ENCODE peak calls at places on chromosomes 12 and 14, in ten cellular contexts. One of them, this sample, is unnamed.

GRCh38 chr14:103657466-103657865 is 28.5 kb downstream of the KLC1 start:
- DNase-seq in type B pancreatic cell: no peak
- DNase-seq in activated CD4-positive, alpha-beta T cell treated with anti-CD3 and anti-CD28 coated beads, Interleukin-2, amount 10 ng/mL, durations not matched to agents 7 days and 5 days: no peak
- DNase-seq in ACHN: no peak
- DNase-seq in Ammon's horn: peak
- DNase-seq in kidney glomerular epithelial cell: no peak
- DNase-seq in activated CD4-positive, alpha-beta memory T cell treated with anti-CD3 and anti-CD28 coated beads for 36 hours: no peak
- DNase-seq in stimulated activated CD4-positive, alpha-beta T cell treated with anti-CD3 and anti-CD28 coated beads, Interleukin-1b, Interleukin-23, amount 100 ng/mL, for 4 hours: no peak
- DNase-seq in A673: no peak
- DNase-seq in occipital lobe: no peak
- DNase-seq in this sample: peak

GRCh38 chr12:76455582-76456345 is 103.8 kb downstream of the OSBPL8 start:
- DNase-seq in type B pancreatic cell: no peak
- DNase-seq in activated CD4-positive, alpha-beta T cell treated with anti-CD3 and anti-CD28 coated beads, Interleukin-2, amount 10 ng/mL, durations not matched to agents 7 days and 5 days: peak
- DNase-seq in ACHN: peak
- DNase-seq in Ammon's horn: peak
- DNase-seq in kidney glomerular epithelial cell: peak
- DNase-seq in activated CD4-positive, alpha-beta memory T cell treated with anti-CD3 and anti-CD28 coated beads for 36 hours: peak
- DNase-seq in stimulated activated CD4-positive, alpha-beta T cell treated with anti-CD3 and anti-CD28 coated beads, Interleukin-1b, Interleukin-23, amount 100 ng/mL, for 4 hours: peak
- DNase-seq in A673: peak
- DNase-seq in occipital lobe: no peak
- DNase-seq in this sample: peak

GRCh38 chr12:8773456-8773855 is 49.0 kb upstream of the A2ML1 start:
- DNase-seq in type B pancreatic cell: no peak
- DNase-seq in activated CD4-positive, alpha-beta T cell treated with anti-CD3 and anti-CD28 coated beads, Interleukin-2, amount 10 ng/mL, durations not matched to agents 7 days and 5 days: no peak
- DNase-seq in ACHN: no peak
- DNase-seq in Ammon's horn: no peak
- DNase-seq in kidney glomerular epithelial cell: no peak
- DNase-seq in activated CD4-positive, alpha-beta memory T cell treated with anti-CD3 and anti-CD28 coated beads for 36 hours: no peak
- DNase-seq in stimulated activated CD4-positive, alpha-beta T cell treated with anti-CD3 and anti-CD28 coated beads, Interleukin-1b, Interleukin-23, amount 100 ng/mL, for 4 hours: no peak
- DNase-seq in A673: no peak
- DNase-seq in occipital lobe: no peak
- DNase-seq in this sample: no peak

GRCh38 chr14:66388516-66388915 is 97.7 kb upstream of the CCDC196 start:
- DNase-seq in type B pancreatic cell: no peak
- DNase-seq in activated CD4-positive, alpha-beta T cell treated with anti-CD3 and anti-CD28 coated beads, Interleukin-2, amount 10 ng/mL, durations not matched to agents 7 days and 5 days: no peak
- DNase-seq in ACHN: no peak
- DNase-seq in Ammon's horn: no peak
- DNase-seq in kidney glomerular epithelial cell: no peak
- DNase-seq in activated CD4-positive, alpha-beta memory T cell treated with anti-CD3 and anti-CD28 coated beads for 36 hours: no peak
- DNase-seq in stimulated activated CD4-positive, alpha-beta T cell treated with anti-CD3 and anti-CD28 coated beads, Interleukin-1b, Interleukin-23, amount 100 ng/mL, for 4 hours: no peak
- DNase-seq in A673: no peak
- DNase-seq in occipital lobe: no peak
- DNase-seq in this sample: no peak

GRCh38 chr14:56274556-56274955 is 156.3 kb downstream of the PELI2 start:
- DNase-seq in type B pancreatic cell: no peak
- DNase-seq in activated CD4-positive, alpha-beta T cell treated with anti-CD3 and anti-CD28 coated beads, Interleukin-2, amount 10 ng/mL, durations not matched to agents 7 days and 5 days: no peak
- DNase-seq in ACHN: no peak
- DNase-seq in Ammon's horn: no peak
- DNase-seq in kidney glomerular epithelial cell: no peak
- DNase-seq in activated CD4-positive, alpha-beta memory T cell treated with anti-CD3 and anti-CD28 coated beads for 36 hours: no peak
- DNase-seq in stimulated activated CD4-positive, alpha-beta T cell treated with anti-CD3 and anti-CD28 coated beads, Interleukin-1b, Interleukin-23, amount 100 ng/mL, for 4 hours: no peak
- DNase-seq in A673: no peak
- DNase-seq in occipital lobe: no peak
- DNase-seq in this sample: no peak

GRCh38 chr12:130705174-130705880 is 10.8 kb downstream of the RIMBP2 start:
- DNase-seq in type B pancreatic cell: peak
- DNase-seq in activated CD4-positive, alpha-beta T cell treated with anti-CD3 and anti-CD28 coated beads, Interleukin-2, amount 10 ng/mL, durations not matched to agents 7 days and 5 days: no peak
- DNase-seq in ACHN: no peak
- DNase-seq in Ammon's horn: no peak
- DNase-seq in kidney glomerular epithelial cell: no peak
- DNase-seq in activated CD4-positive, alpha-beta memory T cell treated with anti-CD3 and anti-CD28 coated beads for 36 hours: no peak
- DNase-seq in stimulated activated CD4-positive, alpha-beta T cell treated with anti-CD3 and anti-CD28 coated beads, Interleukin-1b, Interleukin-23, amount 100 ng/mL, for 4 hours: no peak
- DNase-seq in A673: no peak
- DNase-seq in occipital lobe: peak
- DNase-seq in this sample: no peak

GRCh38 chr12:78220811-78221210 is 390.1 kb downstream of the NAV3 start:
- DNase-seq in type B pancreatic cell: no peak
- DNase-seq in activated CD4-positive, alpha-beta T cell treated with anti-CD3 and anti-CD28 coated beads, Interleukin-2, amount 10 ng/mL, durations not matched to agents 7 days and 5 days: no peak
- DNase-seq in ACHN: no peak
- DNase-seq in Ammon's horn: peak
- DNase-seq in kidney glomerular epithelial cell: no peak
- DNase-seq in activated CD4-positive, alpha-beta memory T cell treated with anti-CD3 and anti-CD28 coated beads for 36 hours: no peak
- DNase-seq in stimulated activated CD4-positive, alpha-beta T cell treated with anti-CD3 and anti-CD28 coated beads, Interleukin-1b, Interleukin-23, amount 100 ng/mL, for 4 hours: no peak
- DNase-seq in A673: no peak
- DNase-seq in occipital lobe: no peak
- DNase-seq in this sample: peak

GRCh38 chr14:70416322-70416716 is 571 bp downstream of the SYNJ2BP start:
- DNase-seq in type B pancreatic cell: no peak
- DNase-seq in activated CD4-positive, alpha-beta T cell treated with anti-CD3 and anti-CD28 coated beads, Interleukin-2, amount 10 ng/mL, durations not matched to agents 7 days and 5 days: no peak
- DNase-seq in ACHN: peak
- DNase-seq in Ammon's horn: no peak
- DNase-seq in kidney glomerular epithelial cell: no peak
- DNase-seq in activated CD4-positive, alpha-beta memory T cell treated with anti-CD3 and anti-CD28 coated beads for 36 hours: no peak
- DNase-seq in stimulated activated CD4-positive, alpha-beta T cell treated with anti-CD3 and anti-CD28 coated beads, Interleukin-1b, Interleukin-23, amount 100 ng/mL, for 4 hours: no peak
- DNase-seq in A673: peak
- DNase-seq in occipital lobe: no peak
- DNase-seq in this sample: no peak

GRCh38 chr12:66169221-66170170 is at the start of gene TMBIM4:
- DNase-seq in type B pancreatic cell: peak
- DNase-seq in activated CD4-positive, alpha-beta T cell treated with anti-CD3 and anti-CD28 coated beads, Interleukin-2, amount 10 ng/mL, durations not matched to agents 7 days and 5 days: peak
- DNase-seq in ACHN: peak
- DNase-seq in Ammon's horn: peak
- DNase-seq in kidney glomerular epithelial cell: peak
- DNase-seq in activated CD4-positive, alpha-beta memory T cell treated with anti-CD3 and anti-CD28 coated beads for 36 hours: peak
- DNase-seq in stimulated activated CD4-positive, alpha-beta T cell treated with anti-CD3 and anti-CD28 coated beads, Interleukin-1b, Interleukin-23, amount 100 ng/mL, for 4 hours: peak
- DNase-seq in A673: peak
- DNase-seq in occipital lobe: peak
- DNase-seq in this sample: peak

GRCh38 chr12:108270841-108271126 is 68.3 kb downstream of the CMKLR1 start:
- DNase-seq in type B pancreatic cell: no peak
- DNase-seq in activated CD4-positive, alpha-beta T cell treated with anti-CD3 and anti-CD28 coated beads, Interleukin-2, amount 10 ng/mL, durations not matched to agents 7 days and 5 days: no peak
- DNase-seq in ACHN: no peak
- DNase-seq in Ammon's horn: no peak
- DNase-seq in kidney glomerular epithelial cell: no peak
- DNase-seq in activated CD4-positive, alpha-beta memory T cell treated with anti-CD3 and anti-CD28 coated beads for 36 hours: no peak
- DNase-seq in stimulated activated CD4-positive, alpha-beta T cell treated with anti-CD3 and anti-CD28 coated beads, Interleukin-1b, Interleukin-23, amount 100 ng/mL, for 4 hours: no peak
- DNase-seq in A673: no peak
- DNase-seq in occipital lobe: no peak
- DNase-seq in this sample: no peak

GRCh38 chr14:50530794-50531193 is 1.6 kb downstream of the MAP4K5 start:
- DNase-seq in type B pancreatic cell: no peak
- DNase-seq in activated CD4-positive, alpha-beta T cell treated with anti-CD3 and anti-CD28 coated beads, Interleukin-2, amount 10 ng/mL, durations not matched to agents 7 days and 5 days: no peak
- DNase-seq in ACHN: no peak
- DNase-seq in Ammon's horn: no peak
- DNase-seq in kidney glomerular epithelial cell: no peak
- DNase-seq in activated CD4-positive, alpha-beta memory T cell treated with anti-CD3 and anti-CD28 coated beads for 36 hours: no peak
- DNase-seq in stimulated activated CD4-positive, alpha-beta T cell treated with anti-CD3 and anti-CD28 coated beads, Interleukin-1b, Interleukin-23, amount 100 ng/mL, for 4 hours: no peak
- DNase-seq in A673: no peak
- DNase-seq in occipital lobe: no peak
- DNase-seq in this sample: no peak

GRCh38 chr12:77510985-77511384 is 319.7 kb upstream of the NAV3 start:
- DNase-seq in type B pancreatic cell: no peak
- DNase-seq in activated CD4-positive, alpha-beta T cell treated with anti-CD3 and anti-CD28 coated beads, Interleukin-2, amount 10 ng/mL, durations not matched to agents 7 days and 5 days: no peak
- DNase-seq in ACHN: no peak
- DNase-seq in Ammon's horn: no peak
- DNase-seq in kidney glomerular epithelial cell: no peak
- DNase-seq in activated CD4-positive, alpha-beta memory T cell treated with anti-CD3 and anti-CD28 coated beads for 36 hours: no peak
- DNase-seq in stimulated activated CD4-positive, alpha-beta T cell treated with anti-CD3 and anti-CD28 coated beads, Interleukin-1b, Interleukin-23, amount 100 ng/mL, for 4 hours: no peak
- DNase-seq in A673: no peak
- DNase-seq in occipital lobe: no peak
- DNase-seq in this sample: no peak

GRCh38 chr12:10967409-10967808 is 19.3 kb downstream of the TAS2R50 start:
- DNase-seq in type B pancreatic cell: no peak
- DNase-seq in activated CD4-positive, alpha-beta T cell treated with anti-CD3 and anti-CD28 coated beads, Interleukin-2, amount 10 ng/mL, durations not matched to agents 7 days and 5 days: no peak
- DNase-seq in ACHN: no peak
- DNase-seq in Ammon's horn: no peak
- DNase-seq in kidney glomerular epithelial cell: peak
- DNase-seq in activated CD4-positive, alpha-beta memory T cell treated with anti-CD3 and anti-CD28 coated beads for 36 hours: no peak
- DNase-seq in stimulated activated CD4-positive, alpha-beta T cell treated with anti-CD3 and anti-CD28 coated beads, Interleukin-1b, Interleukin-23, amount 100 ng/mL, for 4 hours: no peak
- DNase-seq in A673: peak
- DNase-seq in occipital lobe: no peak
- DNase-seq in this sample: no peak

GRCh38 chr14:36938678-36939077 is 233.7 kb downstream of the SLC25A21 start:
- DNase-seq in type B pancreatic cell: no peak
- DNase-seq in activated CD4-positive, alpha-beta T cell treated with anti-CD3 and anti-CD28 coated beads, Interleukin-2, amount 10 ng/mL, durations not matched to agents 7 days and 5 days: no peak
- DNase-seq in ACHN: no peak
- DNase-seq in Ammon's horn: no peak
- DNase-seq in kidney glomerular epithelial cell: no peak
- DNase-seq in activated CD4-positive, alpha-beta memory T cell treated with anti-CD3 and anti-CD28 coated beads for 36 hours: no peak
- DNase-seq in stimulated activated CD4-positive, alpha-beta T cell treated with anti-CD3 and anti-CD28 coated beads, Interleukin-1b, Interleukin-23, amount 100 ng/mL, for 4 hours: no peak
- DNase-seq in A673: no peak
- DNase-seq in occipital lobe: no peak
- DNase-seq in this sample: no peak

GRCh38 chr14:104559769-104560585 is 19.6 kb upstream of the C14orf180 start:
- DNase-seq in type B pancreatic cell: no peak
- DNase-seq in activated CD4-positive, alpha-beta T cell treated with anti-CD3 and anti-CD28 coated beads, Interleukin-2, amount 10 ng/mL, durations not matched to agents 7 days and 5 days: no peak
- DNase-seq in ACHN: no peak
- DNase-seq in Ammon's horn: no peak
- DNase-seq in kidney glomerular epithelial cell: peak
- DNase-seq in activated CD4-positive, alpha-beta memory T cell treated with anti-CD3 and anti-CD28 coated beads for 36 hours: no peak
- DNase-seq in stimulated activated CD4-positive, alpha-beta T cell treated with anti-CD3 and anti-CD28 coated beads, Interleukin-1b, Interleukin-23, amount 100 ng/mL, for 4 hours: no peak
- DNase-seq in A673: no peak
- DNase-seq in occipital lobe: no peak
- DNase-seq in this sample: no peak

GRCh38 chr12:94205738-94206310 is 57.4 kb downstream of the PLXNC1 start:
- DNase-seq in type B pancreatic cell: no peak
- DNase-seq in activated CD4-positive, alpha-beta T cell treated with anti-CD3 and anti-CD28 coated beads, Interleukin-2, amount 10 ng/mL, durations not matched to agents 7 days and 5 days: peak
- DNase-seq in ACHN: no peak
- DNase-seq in Ammon's horn: no peak
- DNase-seq in kidney glomerular epithelial cell: no peak
- DNase-seq in activated CD4-positive, alpha-beta memory T cell treated with anti-CD3 and anti-CD28 coated beads for 36 hours: no peak
- DNase-seq in stimulated activated CD4-positive, alpha-beta T cell treated with anti-CD3 and anti-CD28 coated beads, Interleukin-1b, Interleukin-23, amount 100 ng/mL, for 4 hours: no peak
- DNase-seq in A673: no peak
- DNase-seq in occipital lobe: no peak
- DNase-seq in this sample: no peak

GRCh38 chr12:11731455-11731854 is 82.0 kb downstream of the ETV6 start:
- DNase-seq in type B pancreatic cell: no peak
- DNase-seq in activated CD4-positive, alpha-beta T cell treated with anti-CD3 and anti-CD28 coated beads, Interleukin-2, amount 10 ng/mL, durations not matched to agents 7 days and 5 days: no peak
- DNase-seq in ACHN: peak
- DNase-seq in Ammon's horn: no peak
- DNase-seq in kidney glomerular epithelial cell: peak
- DNase-seq in activated CD4-positive, alpha-beta memory T cell treated with anti-CD3 and anti-CD28 coated beads for 36 hours: no peak
- DNase-seq in stimulated activated CD4-positive, alpha-beta T cell treated with anti-CD3 and anti-CD28 coated beads, Interleukin-1b, Interleukin-23, amount 100 ng/mL, for 4 hours: no peak
- DNase-seq in A673: peak
- DNase-seq in occipital lobe: no peak
- DNase-seq in this sample: no peak

GRCh38 chr12:47822386-47822785 is 2.7 kb upstream of the HDAC7 start:
- DNase-seq in type B pancreatic cell: no peak
- DNase-seq in activated CD4-positive, alpha-beta T cell treated with anti-CD3 and anti-CD28 coated beads, Interleukin-2, amount 10 ng/mL, durations not matched to agents 7 days and 5 days: no peak
- DNase-seq in ACHN: no peak
- DNase-seq in Ammon's horn: no peak
- DNase-seq in kidney glomerular epithelial cell: no peak
- DNase-seq in activated CD4-positive, alpha-beta memory T cell treated with anti-CD3 and anti-CD28 coated beads for 36 hours: no peak
- DNase-seq in stimulated activated CD4-positive, alpha-beta T cell treated with anti-CD3 and anti-CD28 coated beads, Interleukin-1b, Interleukin-23, amount 100 ng/mL, for 4 hours: no peak
- DNase-seq in A673: no peak
- DNase-seq in occipital lobe: no peak
- DNase-seq in this sample: no peak

GRCh38 chr12:4353785-4354208 is 25.7 kb downstream of the FGF23 start:
- DNase-seq in type B pancreatic cell: no peak
- DNase-seq in activated CD4-positive, alpha-beta T cell treated with anti-CD3 and anti-CD28 coated beads, Interleukin-2, amount 10 ng/mL, durations not matched to agents 7 days and 5 days: peak
- DNase-seq in ACHN: peak
- DNase-seq in Ammon's horn: no peak
- DNase-seq in kidney glomerular epithelial cell: no peak
- DNase-seq in activated CD4-positive, alpha-beta memory T cell treated with anti-CD3 and anti-CD28 coated beads for 36 hours: peak
- DNase-seq in stimulated activated CD4-positive, alpha-beta T cell treated with anti-CD3 and anti-CD28 coated beads, Interleukin-1b, Interleukin-23, amount 100 ng/mL, for 4 hours: peak
- DNase-seq in A673: peak
- DNase-seq in occipital lobe: no peak
- DNase-seq in this sample: peak

GRCh38 chr14:95408731-95409471 is 89.2 kb upstream of the CLMN start:
- DNase-seq in type B pancreatic cell: no peak
- DNase-seq in activated CD4-positive, alpha-beta T cell treated with anti-CD3 and anti-CD28 coated beads, Interleukin-2, amount 10 ng/mL, durations not matched to agents 7 days and 5 days: no peak
- DNase-seq in ACHN: no peak
- DNase-seq in Ammon's horn: peak
- DNase-seq in kidney glomerular epithelial cell: no peak
- DNase-seq in activated CD4-positive, alpha-beta memory T cell treated with anti-CD3 and anti-CD28 coated beads for 36 hours: no peak
- DNase-seq in stimulated activated CD4-positive, alpha-beta T cell treated with anti-CD3 and anti-CD28 coated beads, Interleukin-1b, Interleukin-23, amount 100 ng/mL, for 4 hours: no peak
- DNase-seq in A673: no peak
- DNase-seq in occipital lobe: no peak
- DNase-seq in this sample: no peak

GRCh38 chr12:132400011-132400641 is 70.7 kb upstream of the GALNT9 start:
- DNase-seq in type B pancreatic cell: no peak
- DNase-seq in activated CD4-positive, alpha-beta T cell treated with anti-CD3 and anti-CD28 coated beads, Interleukin-2, amount 10 ng/mL, durations not matched to agents 7 days and 5 days: no peak
- DNase-seq in ACHN: no peak
- DNase-seq in Ammon's horn: no peak
- DNase-seq in kidney glomerular epithelial cell: no peak
- DNase-seq in activated CD4-positive, alpha-beta memory T cell treated with anti-CD3 and anti-CD28 coated beads for 36 hours: no peak
- DNase-seq in stimulated activated CD4-positive, alpha-beta T cell treated with anti-CD3 and anti-CD28 coated beads, Interleukin-1b, Interleukin-23, amount 100 ng/mL, for 4 hours: no peak
- DNase-seq in A673: peak
- DNase-seq in occipital lobe: no peak
- DNase-seq in this sample: no peak

GRCh38 chr12:52903855-52904508 is 894 bp downstream of the KRT8 start:
- DNase-seq in type B pancreatic cell: peak
- DNase-seq in activated CD4-positive, alpha-beta T cell treated with anti-CD3 and anti-CD28 coated beads, Interleukin-2, amount 10 ng/mL, durations not matched to agents 7 days and 5 days: no peak
- DNase-seq in ACHN: peak
- DNase-seq in Ammon's horn: no peak
- DNase-seq in kidney glomerular epithelial cell: peak
- DNase-seq in activated CD4-positive, alpha-beta memory T cell treated with anti-CD3 and anti-CD28 coated beads for 36 hours: peak
- DNase-seq in stimulated activated CD4-positive, alpha-beta T cell treated with anti-CD3 and anti-CD28 coated beads, Interleukin-1b, Interleukin-23, amount 100 ng/mL, for 4 hours: peak
- DNase-seq in A673: no peak
- DNase-seq in occipital lobe: no peak
- DNase-seq in this sample: no peak

GRCh38 chr12:50005150-50005549 is 20.1 kb downstream of the RACGAP1 start:
- DNase-seq in type B pancreatic cell: no peak
- DNase-seq in activated CD4-positive, alpha-beta T cell treated with anti-CD3 and anti-CD28 coated beads, Interleukin-2, amount 10 ng/mL, durations not matched to agents 7 days and 5 days: no peak
- DNase-seq in ACHN: no peak
- DNase-seq in Ammon's horn: no peak
- DNase-seq in kidney glomerular epithelial cell: no peak
- DNase-seq in activated CD4-positive, alpha-beta memory T cell treated with anti-CD3 and anti-CD28 coated beads for 36 hours: no peak
- DNase-seq in stimulated activated CD4-positive, alpha-beta T cell treated with anti-CD3 and anti-CD28 coated beads, Interleukin-1b, Interleukin-23, amount 100 ng/mL, for 4 hours: no peak
- DNase-seq in A673: no peak
- DNase-seq in occipital lobe: no peak
- DNase-seq in this sample: no peak

GRCh38 chr12:79547735-79548347 is 142.9 kb downstream of the PAWR start:
- DNase-seq in type B pancreatic cell: no peak
- DNase-seq in activated CD4-positive, alpha-beta T cell treated with anti-CD3 and anti-CD28 coated beads, Interleukin-2, amount 10 ng/mL, durations not matched to agents 7 days and 5 days: peak
- DNase-seq in ACHN: peak
- DNase-seq in Ammon's horn: peak
- DNase-seq in kidney glomerular epithelial cell: peak
- DNase-seq in activated CD4-positive, alpha-beta memory T cell treated with anti-CD3 and anti-CD28 coated beads for 36 hours: peak
- DNase-seq in stimulated activated CD4-positive, alpha-beta T cell treated with anti-CD3 and anti-CD28 coated beads, Interleukin-1b, Interleukin-23, amount 100 ng/mL, for 4 hours: no peak
- DNase-seq in A673: peak
- DNase-seq in occipital lobe: peak
- DNase-seq in this sample: peak

GRCh38 chr12:56389215-56389850 is 26.7 kb upstream of the APOF start:
- DNase-seq in type B pancreatic cell: no peak
- DNase-seq in activated CD4-positive, alpha-beta T cell treated with anti-CD3 and anti-CD28 coated beads, Interleukin-2, amount 10 ng/mL, durations not matched to agents 7 days and 5 days: no peak
- DNase-seq in ACHN: no peak
- DNase-seq in Ammon's horn: no peak
- DNase-seq in kidney glomerular epithelial cell: no peak
- DNase-seq in activated CD4-positive, alpha-beta memory T cell treated with anti-CD3 and anti-CD28 coated beads for 36 hours: no peak
- DNase-seq in stimulated activated CD4-positive, alpha-beta T cell treated with anti-CD3 and anti-CD28 coated beads, Interleukin-1b, Interleukin-23, amount 100 ng/mL, for 4 hours: no peak
- DNase-seq in A673: no peak
- DNase-seq in occipital lobe: no peak
- DNase-seq in this sample: no peak

GRCh38 chr12:3350432-3350831 is 140.6 kb upstream of the PRMT8 start:
- DNase-seq in type B pancreatic cell: no peak
- DNase-seq in activated CD4-positive, alpha-beta T cell treated with anti-CD3 and anti-CD28 coated beads, Interleukin-2, amount 10 ng/mL, durations not matched to agents 7 days and 5 days: no peak
- DNase-seq in ACHN: no peak
- DNase-seq in Ammon's horn: no peak
- DNase-seq in kidney glomerular epithelial cell: no peak
- DNase-seq in activated CD4-positive, alpha-beta memory T cell treated with anti-CD3 and anti-CD28 coated beads for 36 hours: no peak
- DNase-seq in stimulated activated CD4-positive, alpha-beta T cell treated with anti-CD3 and anti-CD28 coated beads, Interleukin-1b, Interleukin-23, amount 100 ng/mL, for 4 hours: no peak
- DNase-seq in A673: no peak
- DNase-seq in occipital lobe: no peak
- DNase-seq in this sample: no peak